ENCODE peak calls at places on chromosomes 12 and 14, in four cellular contexts. J, A, E and L are unnamed samples.

GRCh38 chr12:127127887-127128286 is 1139.1 kb upstream of the TMEM132C start:
- DNase-seq in J (no peak), A (no peak), E (no peak), L (no peak)

GRCh38 chr12:67893003-67893402 is 96.2 kb upstream of the IFNG-AS1 start:
- DNase-seq in J (no peak), A (no peak), E (no peak), L (no peak)

GRCh38 chr12:40192704-40193255 is 32.0 kb upstream of the LRRK2 start:
- DNase-seq in J (peak), A (no peak), E (no peak), L (no peak)

GRCh38 chr14:91331761-91332447 is 85.7 kb downstream of the CCDC88C start:
- DNase-seq in J (no peak), A (no peak), E (no peak), L (no peak)

GRCh38 chr12:53211476-53212381 is 4.7 kb upstream of the ITGB7 start:
- DNase-seq in J (no peak), A (peak), E (no peak), L (no peak)

GRCh38 chr14:60349663-60350365 is 100.8 kb downstream of the PPM1A start:
- DNase-seq in J (no peak), A (peak), E (peak), L (peak)

GRCh38 chr14:99023371-99023770 is 248.6 kb downstream of the BCL11B start:
- DNase-seq in J (no peak), A (no peak), E (no peak), L (no peak)

GRCh38 chr12:26524862-26525465 is 308.0 kb downstream of the ITPR2 start:
- DNase-seq in J (no peak), A (peak), E (no peak), L (no peak)

GRCh38 chr14:23951590-23952143 is 1.9 kb upstream of the DHRS4 start:
- DNase-seq in J (no peak), A (no peak), E (peak), L (no peak)

DNA sequence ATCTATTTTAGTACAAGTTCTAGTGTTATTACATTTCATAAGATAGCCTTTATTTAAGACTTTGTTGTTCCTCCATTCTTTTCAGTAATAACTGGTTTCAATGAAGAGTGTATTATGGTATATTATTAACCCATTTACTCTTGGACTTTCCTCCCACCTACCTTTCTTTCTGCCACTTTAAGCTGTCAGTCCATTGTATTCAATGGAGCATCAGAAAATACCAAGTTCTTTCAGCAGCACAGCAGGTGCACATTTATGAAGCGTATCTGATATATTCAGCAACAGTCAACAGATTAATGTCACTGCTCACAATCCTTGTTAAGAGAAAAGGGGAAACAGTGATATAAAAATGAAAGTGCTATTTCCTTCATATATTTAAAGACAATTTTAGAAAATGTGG is 660.9 kb downstream of the C12orf50 start:
- DNase-seq in J (no peak), A (no peak), E (no peak), L (no peak)
- TF ChIP-seq CHD4 in J (no peak), A (no peak), E (no peak), L (no peak)

GRCh38 chr12:2395352-2395977 is 342.7 kb downstream of the CACNA1C start:
- DNase-seq in J (no peak), A (peak), E (peak), L (peak)
- TF ChIP-seq CHD4 in J (no peak), A (no peak), E (no peak), L (no peak)

GRCh38 chr14:51019089-51019488 is 74.8 kb upstream of the PYGL start:
- DNase-seq in J (no peak), A (no peak), E (no peak), L (no peak)
- TF ChIP-seq CHD4 in J (no peak), A (no peak), E (no peak), L (no peak)

GRCh38 chr12:108853426-108853825 is 4.0 kb downstream of the SSH1 start:
- DNase-seq in J (no peak), A (no peak), E (no peak), L (no peak)

GRCh38 chr12:108854055-108854452 is 3.3 kb downstream of the SSH1 start:
- DNase-seq in J (peak), A (no peak), E (peak), L (no peak)

GRCh38 chr12:108856170-108856427 is 1.3 kb downstream of the SSH1 start:
- DNase-seq in J (no peak), A (no peak), E (no peak), L (peak)

GRCh38 chr12:108855284-108856169 is 1.9 kb downstream of the SSH1 start:
- DNase-seq in J (no peak), A (peak), E (peak), L (no peak)

DNA sequence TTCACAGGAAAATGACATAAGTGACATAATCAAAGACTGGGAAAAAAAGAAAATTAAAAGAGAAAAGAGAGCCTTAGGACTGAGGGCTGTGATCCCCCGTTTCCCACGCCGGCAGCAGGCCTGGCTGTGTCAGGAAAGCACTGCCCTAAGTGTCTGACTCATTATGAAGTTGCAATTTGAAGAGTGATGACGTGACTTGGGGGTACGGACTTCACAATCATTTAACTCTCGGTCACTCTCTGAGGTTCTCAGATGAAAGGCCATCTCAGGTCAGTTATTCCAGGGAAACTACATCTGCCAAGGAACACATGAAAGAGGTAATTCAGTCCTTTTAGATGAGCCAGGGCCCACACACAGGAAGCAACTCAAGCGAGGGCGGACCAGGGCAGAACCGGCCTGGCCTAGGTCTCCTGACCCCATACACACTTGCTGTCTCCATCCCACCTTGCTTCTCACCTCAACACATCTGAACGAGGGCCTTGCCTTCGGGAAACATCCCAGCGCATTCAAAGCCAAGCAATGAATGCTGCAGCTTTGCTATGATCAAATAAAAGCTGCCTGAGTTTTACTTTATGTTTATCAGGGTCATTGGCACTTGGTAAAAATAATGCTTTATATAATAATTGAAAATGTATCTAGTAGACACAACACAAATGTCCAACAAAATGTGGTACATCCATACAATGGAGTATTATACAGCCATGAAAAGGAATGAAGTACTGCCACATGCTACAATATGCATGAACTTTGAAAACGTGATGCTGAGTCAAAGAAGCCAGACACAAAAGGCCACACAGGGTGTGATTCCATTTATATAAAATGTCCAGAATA is 2.7 kb downstream of the SSH1 start:
- DNase-seq in J (peak), A (no peak), E (no peak), L (peak)
- TF ChIP-seq CHD4 in J (no peak), A (peak), E (no peak), L (peak)

DNA sequence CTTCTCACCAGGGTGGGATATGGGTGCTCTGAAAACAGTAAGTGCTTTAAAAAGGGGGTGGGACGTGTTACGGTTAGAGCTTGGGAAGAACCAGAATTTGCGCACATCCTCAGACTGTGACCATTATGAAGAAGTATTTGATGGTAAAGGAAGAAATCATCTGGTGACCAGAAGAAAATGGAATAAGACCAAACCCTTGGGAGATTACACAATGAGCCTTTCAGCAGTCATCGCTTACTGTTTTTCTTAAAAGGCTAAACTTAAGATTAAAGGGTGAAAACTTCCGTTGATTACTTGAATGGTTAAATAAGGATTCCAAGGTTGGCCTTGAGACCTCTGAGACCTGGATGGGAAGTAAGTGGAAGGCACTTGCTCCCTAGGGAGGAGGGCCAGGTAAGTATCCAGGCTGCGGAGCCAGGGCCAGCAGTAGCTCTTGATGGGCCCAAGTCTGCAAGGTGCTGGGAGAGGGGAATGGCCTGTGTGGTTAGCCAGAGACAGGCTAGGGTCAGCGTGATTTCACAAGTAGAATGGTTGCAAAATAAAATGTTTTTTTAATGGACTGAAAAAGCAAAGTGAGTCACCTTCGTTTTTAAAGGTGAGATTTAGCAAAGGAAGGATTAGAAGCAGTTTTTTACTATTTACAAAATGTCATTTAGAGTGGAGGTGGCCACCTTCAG is 13.0 kb upstream of the ISM2 start:
- DNase-seq in J (no peak), A (no peak), E (no peak), L (no peak)
- TF ChIP-seq CHD4 in J (no peak), A (no peak), E (no peak), L (no peak)

GRCh38 chr12:45343269-45344051 is 127.6 kb downstream of the ANO6 start:
- DNase-seq in J (no peak), A (no peak), E (peak), L (no peak)
- TF ChIP-seq CHD4 in J (no peak), A (no peak), E (no peak), L (no peak)

DNA sequence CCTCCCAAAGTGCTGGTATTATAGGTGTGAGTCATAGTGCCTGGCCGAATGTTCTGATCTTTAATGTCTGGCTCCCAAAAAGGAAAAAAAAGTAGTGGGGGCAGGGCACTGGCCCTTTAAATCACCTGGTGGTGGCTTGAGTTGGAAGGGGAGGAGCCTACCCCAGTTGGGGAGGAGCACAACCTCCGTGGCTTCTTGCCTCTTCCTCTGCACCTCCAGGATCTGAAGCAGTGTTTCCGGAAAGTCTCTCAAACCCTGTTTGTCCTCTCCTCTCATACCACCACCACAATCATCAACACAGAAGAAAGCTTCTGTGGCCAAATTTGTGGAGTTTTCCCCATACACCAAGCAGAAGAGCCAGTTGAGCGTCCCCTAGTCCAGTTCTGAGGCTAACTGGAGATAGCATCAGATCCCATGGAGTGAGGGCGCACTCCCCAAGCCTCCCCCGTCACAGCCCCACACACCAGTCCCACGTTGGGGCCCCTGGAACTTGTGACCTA is 24.3 kb upstream of the RCOR1 start:
- DNase-seq in J (no peak), A (peak), E (peak), L (peak)
- TF ChIP-seq CHD4 in J (no peak), A (no peak), E (no peak), L (no peak)

DNA sequence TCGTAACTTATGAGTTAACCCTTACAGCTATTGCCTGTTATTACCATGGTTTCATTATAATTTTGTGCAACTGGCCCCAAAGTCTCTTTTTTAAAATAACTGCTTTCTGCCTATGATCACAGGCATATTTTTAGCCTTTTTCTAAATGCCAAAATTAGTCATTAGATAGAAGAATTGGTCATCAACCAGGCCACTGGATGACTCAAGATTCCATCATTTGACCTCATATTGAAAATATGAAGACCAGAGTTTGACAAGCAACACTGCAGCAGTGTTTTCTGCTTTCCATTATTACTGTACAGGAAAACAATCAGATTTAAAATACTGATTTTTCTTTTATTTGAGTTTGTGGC is 54.7 kb upstream of the OTOGL start:
- DNase-seq in J (no peak), A (no peak), E (no peak), L (no peak)
- TF ChIP-seq CHD4 in J (no peak), A (no peak), E (no peak), L (no peak)